ENCODE peak calls at places on chromosomes 13 and 19, in five cellular contexts. T is T-helper 1 cell; P is occipital lobe; V is NCI-H1105 treated with DMSO at 0.1 percent for 48 hours; H is stimulated activated CD4-positive, alpha-beta T cell treated with anti-CD3 and anti-CD28 coated beads, Interleukin-4, amount 100 ng/mL, for 24 hours. Q is an unnamed sample.

GRCh38 chr13:24520733-24521132 is 8.2 kb upstream of the PARP4 start:
- DNase-seq in T (no peak), P (no peak), V (no peak), H (no peak), Q (no peak)

GRCh38 chr19:16571283-16571682 is 932 bp downstream of the SLC35E1 start:
- DNase-seq in T (no peak), P (no peak), V (no peak), H (no peak), Q (peak; percentile 54)

GRCh38 chr13:41224113-41225110 is 30.0 kb upstream of the KBTBD7 start:
- DNase-seq in T (no peak), P (no peak), V (no peak), H (no peak), Q (peak; percentile 62)

GRCh38 chr19:3733549-3734309 is 25.5 kb downstream of the TJP3 start:
- DNase-seq in T (no peak), P (no peak), V (no peak), H (no peak), Q (no peak)

GRCh38 chr19:12065100-12065538 is 588 bp downstream of the ZNF844 start:
- DNase-seq in T (no peak), P (no peak), V (no peak), H (no peak), Q (peak; percentile 53)

GRCh38 chr13:25018729-25019115 is 77.2 kb upstream of the PABPC3 start:
- DNase-seq in T (no peak), P (no peak), V (no peak), H (no peak), Q (no peak)

GRCh38 chr19:32720216-32720935 is 809 bp downstream of the TDRD12 start:
- DNase-seq in T (no peak), P (no peak), V (no peak), H (no peak), Q (no peak)

GRCh38 chr13:100131863-100132574 is 43.1 kb downstream of the PCCA start:
- DNase-seq in T (no peak), P (no peak), V (no peak), H (peak; percentile 17), Q (peak; percentile 85)

GRCh38 chr19:43784981-43785808 is 4.4 kb upstream of the KCNN4 start:
- DNase-seq in T (no peak), P (no peak), V (peak; percentile 72), H (peak; percentile 64), Q (peak; percentile 70)

GRCh38 chr13:79541426-79542049 is 60.6 kb downstream of the NDFIP2 start:
- DNase-seq in T (no peak), P (no peak), V (peak; percentile 42), H (peak; percentile 10), Q (no peak)

GRCh38 chr19:40508739-40509260 is 42.0 kb downstream of the SPTBN4 start:
- DNase-seq in T (no peak), P (no peak), V (no peak), H (no peak), Q (no peak)

GRCh38 chr19:18469245-18470107 is 31.5 kb upstream of the ISYNA1 start:
- DNase-seq in T (no peak), P (no peak), V (peak; percentile 26), H (peak; percentile 71), Q (peak; percentile 71)

GRCh38 chr19:11473725-11474124 is 7.1 kb downstream of the ELAVL3 start:
- DNase-seq in T (no peak), P (no peak), V (no peak), H (no peak), Q (no peak)

GRCh38 chr19:42024622-42025111 is 30.6 kb upstream of the ATP1A3 start:
- DNase-seq in T (no peak), P (no peak), V (no peak), H (no peak), Q (peak; percentile 71)

GRCh38 chr13:113979791-113980471 is 6.1 kb upstream of the C13orf46 start:
- DNase-seq in T (no peak), P (no peak), V (no peak), H (no peak), Q (no peak)

GRCh38 chr19:46596008-46596407 is 5.1 kb upstream of the CALM3 start:
- DNase-seq in T (no peak), P (no peak), V (no peak), H (no peak), Q (no peak)

GRCh38 chr19:18435185-18435841 is 2.6 kb downstream of the ISYNA1 start:
- DNase-seq in T (no peak), P (no peak), V (no peak), H (no peak), Q (no peak)

GRCh38 chr13:100619940-100620339 is 31.4 kb upstream of the GGACT start:
- DNase-seq in T (no peak), P (no peak), V (no peak), H (no peak), Q (no peak)

GRCh38 chr19:41031926-41032325 is 40.8 kb downstream of the CYP2B6 start:
- DNase-seq in T (no peak), P (no peak), V (no peak), H (no peak), Q (no peak)

GRCh38 chr13:23751195-23751594 is 138.0 kb downstream of the MIPEP start:
- DNase-seq in T (no peak), P (no peak), V (no peak), H (no peak), Q (no peak)

GRCh38 chr13:44171151-44171550 is 202.5 kb upstream of the SERP2 start:
- DNase-seq in T (no peak), P (no peak), V (no peak), H (no peak), Q (no peak)

GRCh38 chr19:34556500-34556899 is 74.9 kb downstream of the WTIP start:
- DNase-seq in T (no peak), P (no peak), V (no peak), H (no peak), Q (no peak)

GRCh38 chr19:44689290-44690130 is 9.4 kb upstream of the CEACAM16 start:
- DNase-seq in T (peak; percentile 44), P (peak; percentile 20), V (peak; percentile 36), H (peak; percentile 85), Q (peak; percentile 67)

GRCh38 chr19:49879243-49879960 is 1.9 kb downstream of the TBC1D17 start:
- DNase-seq in T (no peak), P (no peak), V (no peak), H (no peak), Q (no peak)

GRCh38 chr13:99464441-99464949 is 36.8 kb upstream of the TM9SF2 start:
- DNase-seq in T (no peak), P (no peak), V (no peak), H (no peak), Q (no peak)

GRCh38 chr19:31220540-31220939 is 128.7 kb downstream of the TSHZ3 start:
- DNase-seq in T (no peak), P (no peak), V (peak; percentile 5), H (peak; percentile 35), Q (no peak)

GRCh38 chr19:11091343-11092153 is 2.3 kb downstream of the LDLR start:
- DNase-seq in T (peak; percentile 45), P (no peak), V (no peak), H (peak; percentile 65), Q (peak; percentile 57)

Q was measured in hepatic stellate cell.